ENCODE peak calls at places on chromosomes 4 and X, in eight cellular contexts. One of them, this sample, is unnamed.

GRCh38 chr4:7158081-7158750 is 34.1 kb upstream of the SORCS2 start:
- DNase-seq in stimulated activated CD4-positive, alpha-beta T cell treated with anti-CD3 and anti-CD28 coated beads, Interleukin-15, amount 100 ng/mL, for 1 hour: no peak
- DNase-seq in activated CD4-positive, alpha-beta T cell treated with anti-CD3 and anti-CD28 coated beads, Interleukin-2, amount 10 ng/mL, durations not matched to agents 7 days and 5 days: no peak
- DNase-seq in COR-L47: no peak
- DNase-seq in epithelial cell of esophagus: no peak
- DNase-seq in GM12892: no peak
- DNase-seq in mesenchymal stem cell: no peak
- DNase-seq in aorta: no peak
- DNase-seq in this sample: no peak

GRCh38 chr4:32748061-32748460 is 2027.9 kb downstream of the PCDH7 start:
- DNase-seq in stimulated activated CD4-positive, alpha-beta T cell treated with anti-CD3 and anti-CD28 coated beads, Interleukin-15, amount 100 ng/mL, for 1 hour: no peak
- DNase-seq in activated CD4-positive, alpha-beta T cell treated with anti-CD3 and anti-CD28 coated beads, Interleukin-2, amount 10 ng/mL, durations not matched to agents 7 days and 5 days: no peak
- DNase-seq in COR-L47: no peak
- DNase-seq in epithelial cell of esophagus: no peak
- DNase-seq in GM12892: no peak
- DNase-seq in mesenchymal stem cell: no peak
- DNase-seq in aorta: peak
- DNase-seq in this sample: no peak

GRCh38 chr4:101155368-101155767 is 192.0 kb downstream of the PPP3CA start:
- DNase-seq in stimulated activated CD4-positive, alpha-beta T cell treated with anti-CD3 and anti-CD28 coated beads, Interleukin-15, amount 100 ng/mL, for 1 hour: no peak
- DNase-seq in activated CD4-positive, alpha-beta T cell treated with anti-CD3 and anti-CD28 coated beads, Interleukin-2, amount 10 ng/mL, durations not matched to agents 7 days and 5 days: no peak
- DNase-seq in COR-L47: no peak
- DNase-seq in epithelial cell of esophagus: peak
- DNase-seq in GM12892: no peak
- DNase-seq in mesenchymal stem cell: peak
- DNase-seq in aorta: no peak
- DNase-seq in this sample: no peak

GRCh38 chr4:125323547-125324100 is 8.9 kb downstream of the FAT4 start:
- DNase-seq in stimulated activated CD4-positive, alpha-beta T cell treated with anti-CD3 and anti-CD28 coated beads, Interleukin-15, amount 100 ng/mL, for 1 hour: no peak
- DNase-seq in activated CD4-positive, alpha-beta T cell treated with anti-CD3 and anti-CD28 coated beads, Interleukin-2, amount 10 ng/mL, durations not matched to agents 7 days and 5 days: no peak
- DNase-seq in COR-L47: no peak
- DNase-seq in epithelial cell of esophagus: peak
- DNase-seq in GM12892: no peak
- DNase-seq in mesenchymal stem cell: peak
- DNase-seq in aorta: no peak
- DNase-seq in this sample: no peak

GRCh38 chr4:40514409-40515025 is 115.1 kb downstream of the RBM47 start:
- DNase-seq in stimulated activated CD4-positive, alpha-beta T cell treated with anti-CD3 and anti-CD28 coated beads, Interleukin-15, amount 100 ng/mL, for 1 hour: no peak
- DNase-seq in activated CD4-positive, alpha-beta T cell treated with anti-CD3 and anti-CD28 coated beads, Interleukin-2, amount 10 ng/mL, durations not matched to agents 7 days and 5 days: no peak
- DNase-seq in COR-L47: no peak
- DNase-seq in epithelial cell of esophagus: peak
- DNase-seq in GM12892: no peak
- DNase-seq in mesenchymal stem cell: no peak
- DNase-seq in aorta: no peak
- DNase-seq in this sample: no peak

GRCh38 chr4:112652216-112652615 is 15.3 kb downstream of the LARP7 start:
- DNase-seq in stimulated activated CD4-positive, alpha-beta T cell treated with anti-CD3 and anti-CD28 coated beads, Interleukin-15, amount 100 ng/mL, for 1 hour: no peak
- DNase-seq in activated CD4-positive, alpha-beta T cell treated with anti-CD3 and anti-CD28 coated beads, Interleukin-2, amount 10 ng/mL, durations not matched to agents 7 days and 5 days: no peak
- DNase-seq in COR-L47: no peak
- DNase-seq in epithelial cell of esophagus: no peak
- DNase-seq in GM12892: no peak
- DNase-seq in mesenchymal stem cell: no peak
- DNase-seq in aorta: no peak
- DNase-seq in this sample: no peak

GRCh38 chr4:78545275-78546246 is 6.0 kb upstream of the ANXA3 start:
- DNase-seq in stimulated activated CD4-positive, alpha-beta T cell treated with anti-CD3 and anti-CD28 coated beads, Interleukin-15, amount 100 ng/mL, for 1 hour: no peak
- DNase-seq in activated CD4-positive, alpha-beta T cell treated with anti-CD3 and anti-CD28 coated beads, Interleukin-2, amount 10 ng/mL, durations not matched to agents 7 days and 5 days: no peak
- DNase-seq in COR-L47: no peak
- DNase-seq in epithelial cell of esophagus: no peak
- DNase-seq in GM12892: no peak
- DNase-seq in mesenchymal stem cell: no peak
- DNase-seq in aorta: no peak
- DNase-seq in this sample: no peak

GRCh38 chr4:40289366-40290188 is 45.6 kb upstream of the CHRNA9 start:
- DNase-seq in stimulated activated CD4-positive, alpha-beta T cell treated with anti-CD3 and anti-CD28 coated beads, Interleukin-15, amount 100 ng/mL, for 1 hour: no peak
- DNase-seq in activated CD4-positive, alpha-beta T cell treated with anti-CD3 and anti-CD28 coated beads, Interleukin-2, amount 10 ng/mL, durations not matched to agents 7 days and 5 days: no peak
- DNase-seq in COR-L47: peak
- DNase-seq in epithelial cell of esophagus: peak
- DNase-seq in GM12892: no peak
- DNase-seq in mesenchymal stem cell: no peak
- DNase-seq in aorta: no peak
- DNase-seq in this sample: no peak

GRCh38 chr4:74794341-74794801 is at the start of gene BTC:
- DNase-seq in stimulated activated CD4-positive, alpha-beta T cell treated with anti-CD3 and anti-CD28 coated beads, Interleukin-15, amount 100 ng/mL, for 1 hour: no peak
- DNase-seq in activated CD4-positive, alpha-beta T cell treated with anti-CD3 and anti-CD28 coated beads, Interleukin-2, amount 10 ng/mL, durations not matched to agents 7 days and 5 days: no peak
- DNase-seq in COR-L47: peak
- DNase-seq in epithelial cell of esophagus: peak
- DNase-seq in GM12892: no peak
- DNase-seq in mesenchymal stem cell: peak
- DNase-seq in aorta: peak
- DNase-seq in this sample: no peak

GRCh38 chrX:137233478-137233877 is 199.7 kb upstream of the GPR101 start:
- DNase-seq in stimulated activated CD4-positive, alpha-beta T cell treated with anti-CD3 and anti-CD28 coated beads, Interleukin-15, amount 100 ng/mL, for 1 hour: no peak
- DNase-seq in activated CD4-positive, alpha-beta T cell treated with anti-CD3 and anti-CD28 coated beads, Interleukin-2, amount 10 ng/mL, durations not matched to agents 7 days and 5 days: no peak
- DNase-seq in COR-L47: no peak
- DNase-seq in epithelial cell of esophagus: no peak
- DNase-seq in GM12892: no peak
- DNase-seq in mesenchymal stem cell: no peak
- DNase-seq in aorta: no peak
- DNase-seq in this sample: no peak

GRCh38 chr4:67332627-67333026 is 212.7 kb downstream of the CENPC start:
- DNase-seq in stimulated activated CD4-positive, alpha-beta T cell treated with anti-CD3 and anti-CD28 coated beads, Interleukin-15, amount 100 ng/mL, for 1 hour: no peak
- DNase-seq in activated CD4-positive, alpha-beta T cell treated with anti-CD3 and anti-CD28 coated beads, Interleukin-2, amount 10 ng/mL, durations not matched to agents 7 days and 5 days: no peak
- DNase-seq in COR-L47: no peak
- DNase-seq in epithelial cell of esophagus: peak
- DNase-seq in GM12892: no peak
- DNase-seq in mesenchymal stem cell: peak
- DNase-seq in aorta: no peak
- DNase-seq in this sample: no peak

GRCh38 chr4:151052785-151053184 is 37.7 kb upstream of the LRBA start:
- DNase-seq in stimulated activated CD4-positive, alpha-beta T cell treated with anti-CD3 and anti-CD28 coated beads, Interleukin-15, amount 100 ng/mL, for 1 hour: no peak
- DNase-seq in activated CD4-positive, alpha-beta T cell treated with anti-CD3 and anti-CD28 coated beads, Interleukin-2, amount 10 ng/mL, durations not matched to agents 7 days and 5 days: no peak
- DNase-seq in COR-L47: no peak
- DNase-seq in epithelial cell of esophagus: peak
- DNase-seq in GM12892: no peak
- DNase-seq in mesenchymal stem cell: no peak
- DNase-seq in aorta: no peak
- DNase-seq in this sample: no peak

GRCh38 chrX:15946783-15947550 is 92.4 kb upstream of the AP1S2 start:
- DNase-seq in stimulated activated CD4-positive, alpha-beta T cell treated with anti-CD3 and anti-CD28 coated beads, Interleukin-15, amount 100 ng/mL, for 1 hour: no peak
- DNase-seq in activated CD4-positive, alpha-beta T cell treated with anti-CD3 and anti-CD28 coated beads, Interleukin-2, amount 10 ng/mL, durations not matched to agents 7 days and 5 days: no peak
- DNase-seq in COR-L47: no peak
- DNase-seq in epithelial cell of esophagus: peak
- DNase-seq in GM12892: no peak
- DNase-seq in mesenchymal stem cell: peak
- DNase-seq in aorta: no peak
- DNase-seq in this sample: no peak

GRCh38 chrX:39115166-39115565 is 313.9 kb downstream of the MID1IP1 start:
- DNase-seq in stimulated activated CD4-positive, alpha-beta T cell treated with anti-CD3 and anti-CD28 coated beads, Interleukin-15, amount 100 ng/mL, for 1 hour: no peak
- DNase-seq in activated CD4-positive, alpha-beta T cell treated with anti-CD3 and anti-CD28 coated beads, Interleukin-2, amount 10 ng/mL, durations not matched to agents 7 days and 5 days: no peak
- DNase-seq in COR-L47: no peak
- DNase-seq in epithelial cell of esophagus: peak
- DNase-seq in GM12892: no peak
- DNase-seq in mesenchymal stem cell: no peak
- DNase-seq in aorta: no peak
- DNase-seq in this sample: no peak

GRCh38 chr4:15504041-15504440 is 34.4 kb downstream of the CC2D2A start:
- DNase-seq in stimulated activated CD4-positive, alpha-beta T cell treated with anti-CD3 and anti-CD28 coated beads, Interleukin-15, amount 100 ng/mL, for 1 hour: no peak
- DNase-seq in activated CD4-positive, alpha-beta T cell treated with anti-CD3 and anti-CD28 coated beads, Interleukin-2, amount 10 ng/mL, durations not matched to agents 7 days and 5 days: no peak
- DNase-seq in COR-L47: no peak
- DNase-seq in epithelial cell of esophagus: no peak
- DNase-seq in GM12892: no peak
- DNase-seq in mesenchymal stem cell: peak
- DNase-seq in aorta: no peak
- DNase-seq in this sample: no peak

GRCh38 chr4:128707864-128708263 is 101.6 kb upstream of the JADE1 start:
- DNase-seq in stimulated activated CD4-positive, alpha-beta T cell treated with anti-CD3 and anti-CD28 coated beads, Interleukin-15, amount 100 ng/mL, for 1 hour: no peak
- DNase-seq in activated CD4-positive, alpha-beta T cell treated with anti-CD3 and anti-CD28 coated beads, Interleukin-2, amount 10 ng/mL, durations not matched to agents 7 days and 5 days: no peak
- DNase-seq in COR-L47: no peak
- DNase-seq in epithelial cell of esophagus: peak
- DNase-seq in GM12892: no peak
- DNase-seq in mesenchymal stem cell: no peak
- DNase-seq in aorta: no peak
- DNase-seq in this sample: no peak

GRCh38 chrX:74117962-74118361 is 186.0 kb upstream of the ZCCHC13 start:
- DNase-seq in stimulated activated CD4-positive, alpha-beta T cell treated with anti-CD3 and anti-CD28 coated beads, Interleukin-15, amount 100 ng/mL, for 1 hour: no peak
- DNase-seq in activated CD4-positive, alpha-beta T cell treated with anti-CD3 and anti-CD28 coated beads, Interleukin-2, amount 10 ng/mL, durations not matched to agents 7 days and 5 days: no peak
- DNase-seq in COR-L47: no peak
- DNase-seq in epithelial cell of esophagus: no peak
- DNase-seq in GM12892: no peak
- DNase-seq in mesenchymal stem cell: no peak
- DNase-seq in aorta: no peak
- DNase-seq in this sample: no peak

This sample was measured in NCI-H1417 treated with DMSO at 0.1 percent for 48 hours.